ENCODE peak calls at places on chromosome 13, in seven cellular contexts. N, J, P, C, A, Y and Q are unnamed samples. For H3K36me3, the result is how much of the 10 kb centered on the place peaks cover.

GRCh38 chr13:83378901-83379300 is 503.4 kb downstream of the SLITRK1 start:
- DNase-seq in N (no peak), J (no peak), P (no peak), C (no peak), A (peak), Y (peak), Q (no peak)

GRCh38 chr13:51000576-51001260 is 91.1 kb downstream of the RNASEH2B start:
- DNase-seq in N (no peak), J (no peak), P (peak), C (peak), A (peak), Y (peak), Q (no peak)

GRCh38 chr13:50014404-50014803 is 840 bp upstream of the KCNRG start:
- DNase-seq in N (no peak), J (no peak), P (no peak), C (no peak), A (no peak), Y (no peak), Q (no peak)

GRCh38 chr13:104586010-104586746 is 1520.0 kb upstream of the SLC10A2 start:
- DNase-seq in N (peak), J (no peak), P (no peak), C (no peak), A (peak), Y (peak), Q (no peak)

GRCh38 chr13:38624822-38625221 is 62.1 kb upstream of the FREM2 start:
- DNase-seq in N (no peak), J (no peak), P (no peak), C (no peak), A (no peak), Y (peak), Q (no peak)

GRCh38 chr13:43611631-43612416 is 174.9 kb downstream of the ENOX1 start:
- DNase-seq in N (no peak), J (no peak), P (no peak), C (no peak), A (no peak), Y (no peak), Q (no peak)

GRCh38 chr13:24053505-24054251 is 106.8 kb upstream of the SPATA13 start:
- DNase-seq in N (peak), J (no peak), P (no peak), C (no peak), A (peak), Y (peak), Q (no peak)

GRCh38 chr13:27792393-27793218 is at the start of gene GSX1:
- DNase-seq in N (no peak), J (peak), P (no peak), C (peak), A (peak), Y (peak), Q (no peak)

GRCh38 chr13:77065456-77066147 is 38.6 kb upstream of the FBXL3 start:
- DNase-seq in N (no peak), J (no peak), P (no peak), C (no peak), A (no peak), Y (no peak), Q (no peak)

GRCh38 chr13:100176781-100177389 is 88.0 kb downstream of the PCCA start:
- DNase-seq in N (no peak), J (no peak), P (no peak), C (no peak), A (peak), Y (peak), Q (no peak)
- H3K4me3 ChIP-seq in N (no peak), J (no peak), P (no peak), C (no peak), A (no peak), Y (no peak), Q (no peak)

GRCh38 chr13:33111414-33112110 is 95.3 kb downstream of the KL start:
- DNase-seq in N (no peak), J (no peak), P (no peak), C (no peak), A (peak), Y (no peak), Q (peak)
- H3K36me3 ChIP-seq in N (under half), J (under half), P (under half), C (under half), A (under half), Y (under half), Q (under half)

DNA sequence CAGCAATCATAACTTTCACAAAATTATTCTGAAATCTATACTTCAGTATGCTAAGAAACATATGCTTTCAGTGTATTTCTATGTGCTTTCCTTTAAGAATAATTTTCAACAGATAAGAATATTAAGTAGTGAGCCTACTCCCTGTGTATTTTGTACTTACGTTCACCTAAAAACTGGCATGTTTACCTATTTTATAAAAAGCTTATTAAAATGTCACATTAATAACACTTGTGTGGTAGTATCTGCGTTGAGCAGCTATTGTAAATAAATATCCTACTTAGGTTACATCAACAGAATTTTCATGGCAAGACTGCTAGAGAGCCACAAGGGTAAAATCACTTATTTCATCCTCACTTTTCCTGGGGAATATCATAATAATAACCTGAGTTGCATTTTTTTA is 113.4 kb upstream of the SLITRK5 start:
- DNase-seq in N (no peak), J (no peak), P (no peak), C (no peak), A (no peak), Y (no peak), Q (no peak)
- TF ChIP-seq CTCF in N (no peak), J (no peak), P (no peak), C (no peak), A (no peak), Y (no peak), Q (no peak)

DNA sequence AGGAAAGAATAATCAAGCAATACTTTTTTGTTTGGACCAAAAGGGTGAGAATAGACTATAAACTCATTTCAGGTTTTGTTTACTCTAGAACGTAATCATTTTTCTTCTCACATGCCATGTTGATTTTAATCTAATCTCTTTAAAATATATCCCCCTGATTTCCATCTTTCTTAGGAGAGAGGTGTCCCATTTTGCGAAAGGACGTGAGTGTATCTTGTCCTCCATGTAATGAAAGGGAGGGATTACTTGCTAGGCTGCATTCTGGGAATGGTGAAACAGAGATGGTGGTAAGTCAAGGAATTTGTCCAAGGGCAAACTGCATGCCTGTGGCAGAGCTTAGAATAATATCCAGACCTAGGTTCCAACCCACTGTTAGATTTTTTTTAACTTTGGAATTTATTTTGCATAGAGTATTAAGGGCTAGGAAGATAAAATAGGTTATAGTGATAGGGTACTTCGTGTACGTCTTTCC is 1.8 kb upstream of the ANKRD10 start:
- DNase-seq in N (no peak), J (no peak), P (no peak), C (no peak), A (peak), Y (no peak), Q (peak)
- H3K4me3 ChIP-seq in N (no peak), J (no peak), P (no peak), C (no peak), A (peak), Y (no peak), Q (no peak)

DNA sequence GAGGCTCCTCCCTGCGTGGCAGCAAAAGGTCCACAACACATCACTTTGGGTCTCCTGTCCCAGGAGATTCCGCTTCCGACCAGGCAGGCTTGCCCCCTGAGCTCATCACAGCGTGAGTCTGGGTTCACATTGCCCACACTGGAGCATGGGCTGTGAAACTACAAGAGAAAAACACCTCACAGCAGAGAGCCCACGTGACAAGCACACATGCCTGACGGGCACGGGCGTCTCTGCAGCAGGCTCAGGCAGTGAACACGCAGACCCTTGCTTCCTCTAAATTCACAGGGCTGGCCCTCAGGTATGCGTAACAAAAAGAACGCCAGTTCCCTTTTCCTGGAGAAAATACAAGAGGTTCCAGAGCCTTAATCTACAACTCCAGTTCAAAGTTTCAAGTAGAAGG is 41.9 kb downstream of the RASA3 start:
- DNase-seq in N (no peak), J (no peak), P (no peak), C (no peak), A (no peak), Y (no peak), Q (no peak)
- H3K36me3 ChIP-seq in N (under half), J (under half), P (under half), C (under half), A (under half), Y (under half), Q (under half)

GRCh38 chr13:102580552-102581169 is 16.1 kb upstream of the TPP2 start:
- DNase-seq in N (peak), J (no peak), P (peak), C (no peak), A (peak), Y (peak), Q (peak)
- TF ChIP-seq CTCF in N (peak), J (peak), P (peak), C (peak), A (peak), Y (peak), Q (peak)